ENCODE peak calls at places on chromosomes 11 and 22, in seven cellular contexts. J is lower lobe of right lung, S is kidney, U is IMR-90, I is pancreas, Q is mammary epithelial cell, P is mucosa of descending colon. D is an unnamed sample.

GRCh38 chr11:106101797-106102196 is 24.3 kb downstream of the AASDHPPT start:
- DNase-seq in J (no peak), S (no peak), U (peak; percentile 86), I (no peak), Q (peak; percentile 14), P (no peak), D (no peak)

GRCh38 chr11:70078095-70078795 is at the start of gene ANO1:
- DNase-seq in J (no peak), S (peak; percentile 57), U (peak; percentile 19), I (no peak), Q (no peak), P (no peak), D (no peak)

GRCh38 chr11:118102721-118103261 is 16.0 kb upstream of the SMIM35 start:
- DNase-seq in J (no peak), S (no peak), U (no peak), I (no peak), Q (no peak), P (no peak), D (no peak)

GRCh38 chr11:79362821-79363220 is 78.0 kb downstream of the TENM4 start:
- DNase-seq in J (no peak), S (no peak), U (no peak), I (no peak), Q (peak; percentile 62), P (no peak), D (no peak)

GRCh38 chr11:35785287-35786167 is 123.0 kb downstream of the TRIM44 start:
- DNase-seq in J (no peak), S (no peak), U (no peak), I (no peak), Q (peak; percentile 36), P (no peak), D (no peak)

GRCh38 chr11:15027011-15027410 is 46.4 kb upstream of the CALCB start:
- DNase-seq in J (no peak), S (no peak), U (no peak), I (no peak), Q (peak; percentile 20), P (no peak), D (no peak)

GRCh38 chr11:119356349-119357031 is 10.0 kb upstream of the MFRP start:
- DNase-seq in J (peak; percentile 89), S (peak; percentile 95), U (peak; percentile 66), I (peak; percentile 30), Q (no peak), P (peak; percentile 85), D (peak; percentile 93)

GRCh38 chr11:45518096-45518852 is 147.1 kb downstream of the CHST1 start:
- DNase-seq in J (no peak), S (no peak), U (no peak), I (no peak), Q (no peak), P (no peak), D (no peak)

GRCh38 chr11:68889948-68890446 is 13.6 kb downstream of the MRPL21 start:
- DNase-seq in J (no peak), S (no peak), U (peak; percentile 70), I (no peak), Q (no peak), P (no peak), D (peak; percentile 88)

GRCh38 chr11:92948116-92948515 is 21.3 kb upstream of the MTNR1B start:
- DNase-seq in J (no peak), S (no peak), U (no peak), I (peak; percentile 44), Q (no peak), P (no peak), D (no peak)

GRCh38 chr22:31790240-31790639 is 36.4 kb downstream of the DEPDC5 start:
- DNase-seq in J (no peak), S (no peak), U (no peak), I (no peak), Q (no peak), P (no peak), D (peak; percentile 2)

GRCh38 chr11:17741487-17741886 is 6.9 kb downstream of the KCNC1 start:
- DNase-seq in J (no peak), S (peak; percentile 66), U (no peak), I (no peak), Q (no peak), P (no peak), D (no peak)

GRCh38 chr22:24445481-24446290 is 18.3 kb downstream of the ADORA2A start:
- DNase-seq in J (no peak), S (peak; percentile 52), U (no peak), I (no peak), Q (no peak), P (no peak), D (peak; percentile 55)

GRCh38 chr11:107929611-107930200 is 1.5 kb downstream of the RAB39A start:
- DNase-seq in J (no peak), S (no peak), U (no peak), I (no peak), Q (no peak), P (no peak), D (peak; percentile 59)

GRCh38 chr22:47586946-47587345 is 824.5 kb downstream of the TBC1D22A start:
- DNase-seq in J (no peak), S (no peak), U (no peak), I (no peak), Q (no peak), P (no peak), D (no peak)

GRCh38 chr11:93654266-93654665 is 7.2 kb upstream of the CEP295 start:
- DNase-seq in J (no peak), S (no peak), U (no peak), I (no peak), Q (no peak), P (no peak), D (no peak)

GRCh38 chr22:42473484-42474193 is 41.4 kb upstream of the NFAM1 start:
- DNase-seq in J (no peak), S (peak; percentile 1), U (peak; percentile 63), I (no peak), Q (peak; percentile 53), P (no peak), D (peak; percentile 80)

GRCh38 chr11:11432621-11433319 is 79.7 kb upstream of the CSNK2A3 start:
- DNase-seq in J (no peak), S (no peak), U (no peak), I (no peak), Q (no peak), P (no peak), D (no peak)

GRCh38 chr11:128582496-128583366 is 4.6 kb downstream of the ETS1 start:
- DNase-seq in J (no peak), S (peak; percentile 74), U (peak; percentile 98), I (no peak), Q (peak; percentile 49), P (no peak), D (no peak)
- H3K4me1 ChIP-seq in J (peaks cover 14% of the 10 kb centered on the region), S (no peaks in the 10 kb centered on the region), U (peaks cover 2% of the 10 kb centered on the region), I (no peaks in the 10 kb centered on the region), Q (peaks cover 19% of the 10 kb centered on the region), P (no peaks in the 10 kb centered on the region), D (no peaks in the 10 kb centered on the region)

DNA sequence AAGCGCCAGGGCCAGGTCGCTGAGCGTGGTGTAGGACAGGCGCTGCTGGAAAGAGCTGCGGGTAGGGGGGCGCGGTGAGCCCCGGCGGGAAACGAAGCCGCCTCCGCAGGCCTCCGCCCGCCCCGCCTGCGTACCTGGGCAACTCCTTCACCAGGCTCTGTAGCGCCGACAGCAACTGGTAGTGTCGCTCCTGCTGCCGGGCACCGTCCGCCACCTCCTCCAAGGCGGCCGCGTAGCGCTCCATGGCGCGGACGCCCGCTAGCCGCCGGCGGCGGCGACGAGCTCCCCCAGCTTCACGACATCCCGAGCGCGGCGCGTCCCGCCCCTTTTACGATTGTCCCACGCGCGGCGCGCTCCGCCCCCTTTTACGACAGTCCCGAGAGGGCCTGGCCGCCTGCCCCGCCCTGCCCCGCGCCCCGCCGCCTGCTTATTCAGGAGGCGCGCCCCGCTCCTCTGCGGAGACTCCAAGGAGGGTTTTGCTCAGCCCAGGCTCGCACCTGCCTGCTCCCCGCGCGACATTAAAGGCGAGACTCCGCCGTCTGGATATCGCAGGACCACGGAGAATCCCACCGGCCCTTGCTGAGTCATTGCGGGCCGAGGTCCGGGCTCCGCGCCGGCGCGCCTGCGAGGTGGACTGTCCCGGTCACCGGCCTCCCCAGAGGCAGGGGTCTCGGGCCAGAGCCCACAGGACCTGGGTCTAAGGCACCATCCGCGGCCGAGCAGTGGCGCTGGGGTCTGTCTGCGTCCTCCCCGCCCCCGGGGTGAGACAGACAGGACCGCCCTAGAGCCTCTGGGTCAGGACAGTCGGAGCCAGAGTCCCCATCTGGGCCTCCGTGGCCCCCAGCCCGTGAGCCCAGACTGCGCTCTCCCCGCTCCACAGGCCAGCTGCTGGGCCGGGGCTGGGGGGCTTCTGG is at the start of gene DGCR6L:
- DNase-seq in J (peak; percentile 98), S (peak; percentile 98), U (peak; percentile 93), I (peak; percentile 95), Q (peak; percentile 94), P (peak; percentile 98), D (peak; percentile 98)
- H3K4me1 ChIP-seq in J (peaks cover 29% of the 10 kb centered on the region), S (peaks cover 8% of the 10 kb centered on the region), U (peaks cover 24% of the 10 kb centered on the region), I (peaks cover 5% of the 10 kb centered on the region), Q (peaks cover 13% of the 10 kb centered on the region), P (peaks cover 6% of the 10 kb centered on the region), D (peaks cover 3% of the 10 kb centered on the region)

GRCh38 chr11:131468565-131468964 is 98.2 kb downstream of the NTM start:
- DNase-seq in J (no peak), S (no peak), U (no peak), I (no peak), Q (no peak), P (no peak), D (peak; percentile 17)

GRCh38 chr11:131467645-131468270 is 97.3 kb downstream of the NTM start:
- DNase-seq in J (no peak), S (no peak), U (no peak), I (no peak), Q (no peak), P (no peak), D (no peak)

GRCh38 chr11:131473510-131473909 is 103.1 kb downstream of the NTM start:
- DNase-seq in J (no peak), S (no peak), U (no peak), I (no peak), Q (no peak), P (no peak), D (no peak)

GRCh38 chr11:131471976-131472375 is 101.6 kb downstream of the NTM start:
- DNase-seq in J (no peak), S (no peak), U (no peak), I (no peak), Q (no peak), P (no peak), D (peak; percentile 17)

DNA sequence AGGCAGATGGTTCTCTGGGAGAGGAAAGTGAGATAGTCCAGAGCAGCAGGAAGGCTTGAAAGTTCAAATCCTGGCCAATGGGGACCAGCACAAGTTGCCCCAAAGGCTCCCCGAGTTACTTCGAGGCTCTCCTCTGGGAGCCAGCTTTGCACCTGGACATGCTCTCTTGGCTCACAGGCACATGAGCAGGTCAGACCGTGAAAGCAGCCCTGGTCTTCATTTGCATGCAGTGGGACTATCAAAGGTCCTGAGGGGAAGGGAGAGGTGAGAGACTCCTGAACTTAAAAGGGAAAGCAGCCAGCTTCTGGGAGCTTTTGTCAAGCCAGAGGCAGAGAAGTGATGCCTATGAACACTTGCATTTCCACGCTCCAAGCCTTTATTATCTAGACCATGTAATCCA is 100.1 kb downstream of the NTM start:
- DNase-seq in J (no peak), S (no peak), U (no peak), I (no peak), Q (no peak), P (no peak), D (no peak)
- H3K4me1 ChIP-seq in J (no peaks in the 10 kb centered on the region), S (no peaks in the 10 kb centered on the region), U (no peaks in the 10 kb centered on the region), I (no peaks in the 10 kb centered on the region), Q (no peaks in the 10 kb centered on the region), P (no peaks in the 10 kb centered on the region), D (no peaks in the 10 kb centered on the region)

DNA sequence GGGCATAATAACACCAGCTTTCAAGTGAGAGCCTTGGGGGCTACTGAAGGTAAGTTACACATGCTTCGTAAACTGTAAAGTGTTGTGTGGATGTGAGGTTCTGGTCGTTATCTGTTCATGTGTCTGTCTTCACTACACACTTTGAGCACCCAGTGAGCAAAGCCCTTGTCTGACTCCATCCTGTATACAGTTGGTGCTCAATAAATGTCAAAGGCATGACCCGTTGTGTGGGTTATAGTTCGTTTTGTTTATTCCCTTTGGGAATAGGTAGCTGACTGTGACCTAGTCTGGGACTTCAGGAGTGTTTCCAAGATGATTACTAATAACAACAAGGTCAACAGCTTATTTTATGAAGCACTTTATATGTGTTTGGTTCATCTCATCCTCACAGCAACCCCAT is 146.9 kb downstream of the MIAT start:
- DNase-seq in J (no peak), S (no peak), U (no peak), I (no peak), Q (no peak), P (no peak), D (no peak)
- H3K4me1 ChIP-seq in J (no peaks in the 10 kb centered on the region), S (no peaks in the 10 kb centered on the region), U (peaks cover 10% of the 10 kb centered on the region), I (no peaks in the 10 kb centered on the region), Q (no peaks in the 10 kb centered on the region), P (no peaks in the 10 kb centered on the region), D (no peaks in the 10 kb centered on the region)